ENCODE peak calls at places on chromosomes 7 and 10, in ten cellular contexts. One of them, this sample, is unnamed.

GRCh38 chr7:40134428-40135423 is at the start of the genes MPLKIP and SUGCT:
- DNase-seq in A172: peak
- DNase-seq in stimulated activated naive CD8-positive, alpha-beta T cell treated with anti-CD3 and anti-CD28 coated beads, Interleukin-15, Interleukin-2, amounts not matched to agents 100 U/mL and 50 U/mL, for 24 hours: peak
- DNase-seq in OCI-LY7: peak
- DNase-seq in CD8-positive, alpha-beta memory T cell: peak
- DNase-seq in AG08395: peak
- DNase-seq in fibroblast of the conjunctiva: peak
- DNase-seq in activated naive CD8-positive, alpha-beta T cell treated with anti-CD3 and anti-CD28 coated beads for 36 hours: peak
- DNase-seq in A549: peak
- DNase-seq in HCT116: peak
- DNase-seq in this sample: peak

GRCh38 chr7:96416599-96416998 is 94.7 kb upstream of the SLC25A13 start:
- DNase-seq in A172: no peak
- DNase-seq in stimulated activated naive CD8-positive, alpha-beta T cell treated with anti-CD3 and anti-CD28 coated beads, Interleukin-15, Interleukin-2, amounts not matched to agents 100 U/mL and 50 U/mL, for 24 hours: no peak
- DNase-seq in OCI-LY7: no peak
- DNase-seq in CD8-positive, alpha-beta memory T cell: no peak
- DNase-seq in AG08395: no peak
- DNase-seq in fibroblast of the conjunctiva: no peak
- DNase-seq in activated naive CD8-positive, alpha-beta T cell treated with anti-CD3 and anti-CD28 coated beads for 36 hours: no peak
- DNase-seq in A549: no peak
- DNase-seq in HCT116: no peak
- DNase-seq in this sample: no peak

GRCh38 chr7:22831602-22832001 is 9.0 kb upstream of the TOMM7 start:
- DNase-seq in A172: no peak
- DNase-seq in stimulated activated naive CD8-positive, alpha-beta T cell treated with anti-CD3 and anti-CD28 coated beads, Interleukin-15, Interleukin-2, amounts not matched to agents 100 U/mL and 50 U/mL, for 24 hours: no peak
- DNase-seq in OCI-LY7: no peak
- DNase-seq in CD8-positive, alpha-beta memory T cell: no peak
- DNase-seq in AG08395: no peak
- DNase-seq in fibroblast of the conjunctiva: no peak
- DNase-seq in activated naive CD8-positive, alpha-beta T cell treated with anti-CD3 and anti-CD28 coated beads for 36 hours: no peak
- DNase-seq in A549: no peak
- DNase-seq in HCT116: no peak
- DNase-seq in this sample: no peak

GRCh38 chr10:98097175-98097574 is 37.3 kb upstream of the R3HCC1L start:
- DNase-seq in A172: no peak
- DNase-seq in stimulated activated naive CD8-positive, alpha-beta T cell treated with anti-CD3 and anti-CD28 coated beads, Interleukin-15, Interleukin-2, amounts not matched to agents 100 U/mL and 50 U/mL, for 24 hours: no peak
- DNase-seq in OCI-LY7: no peak
- DNase-seq in CD8-positive, alpha-beta memory T cell: no peak
- DNase-seq in AG08395: no peak
- DNase-seq in fibroblast of the conjunctiva: no peak
- DNase-seq in activated naive CD8-positive, alpha-beta T cell treated with anti-CD3 and anti-CD28 coated beads for 36 hours: no peak
- DNase-seq in A549: no peak
- DNase-seq in HCT116: no peak
- DNase-seq in this sample: no peak

GRCh38 chr10:74882831-74883230 is 56.4 kb downstream of the KAT6B start:
- DNase-seq in A172: no peak
- DNase-seq in stimulated activated naive CD8-positive, alpha-beta T cell treated with anti-CD3 and anti-CD28 coated beads, Interleukin-15, Interleukin-2, amounts not matched to agents 100 U/mL and 50 U/mL, for 24 hours: no peak
- DNase-seq in OCI-LY7: no peak
- DNase-seq in CD8-positive, alpha-beta memory T cell: no peak
- DNase-seq in AG08395: no peak
- DNase-seq in fibroblast of the conjunctiva: no peak
- DNase-seq in activated naive CD8-positive, alpha-beta T cell treated with anti-CD3 and anti-CD28 coated beads for 36 hours: no peak
- DNase-seq in A549: no peak
- DNase-seq in HCT116: no peak
- DNase-seq in this sample: no peak

GRCh38 chr7:32264667-32265284 is 194.6 kb upstream of the PDE1C start:
- DNase-seq in A172: no peak
- DNase-seq in stimulated activated naive CD8-positive, alpha-beta T cell treated with anti-CD3 and anti-CD28 coated beads, Interleukin-15, Interleukin-2, amounts not matched to agents 100 U/mL and 50 U/mL, for 24 hours: no peak
- DNase-seq in OCI-LY7: no peak
- DNase-seq in CD8-positive, alpha-beta memory T cell: no peak
- DNase-seq in AG08395: no peak
- DNase-seq in fibroblast of the conjunctiva: no peak
- DNase-seq in activated naive CD8-positive, alpha-beta T cell treated with anti-CD3 and anti-CD28 coated beads for 36 hours: no peak
- DNase-seq in A549: no peak
- DNase-seq in HCT116: no peak
- DNase-seq in this sample: no peak

GRCh38 chr10:5840314-5841307 is 27.4 kb upstream of the GDI2 start:
- DNase-seq in A172: no peak
- DNase-seq in stimulated activated naive CD8-positive, alpha-beta T cell treated with anti-CD3 and anti-CD28 coated beads, Interleukin-15, Interleukin-2, amounts not matched to agents 100 U/mL and 50 U/mL, for 24 hours: peak
- DNase-seq in OCI-LY7: peak
- DNase-seq in CD8-positive, alpha-beta memory T cell: no peak
- DNase-seq in AG08395: no peak
- DNase-seq in fibroblast of the conjunctiva: no peak
- DNase-seq in activated naive CD8-positive, alpha-beta T cell treated with anti-CD3 and anti-CD28 coated beads for 36 hours: no peak
- DNase-seq in A549: no peak
- DNase-seq in HCT116: no peak
- DNase-seq in this sample: no peak

GRCh38 chr10:49690673-49691356 is 11.4 kb downstream of the C10orf53 start:
- DNase-seq in A172: no peak
- DNase-seq in stimulated activated naive CD8-positive, alpha-beta T cell treated with anti-CD3 and anti-CD28 coated beads, Interleukin-15, Interleukin-2, amounts not matched to agents 100 U/mL and 50 U/mL, for 24 hours: no peak
- DNase-seq in OCI-LY7: no peak
- DNase-seq in CD8-positive, alpha-beta memory T cell: no peak
- DNase-seq in AG08395: no peak
- DNase-seq in fibroblast of the conjunctiva: no peak
- DNase-seq in activated naive CD8-positive, alpha-beta T cell treated with anti-CD3 and anti-CD28 coated beads for 36 hours: no peak
- DNase-seq in A549: no peak
- DNase-seq in HCT116: no peak
- DNase-seq in this sample: no peak

GRCh38 chr10:69497611-69498390 is 46.5 kb downstream of the TSPAN15 start:
- DNase-seq in A172: no peak
- DNase-seq in stimulated activated naive CD8-positive, alpha-beta T cell treated with anti-CD3 and anti-CD28 coated beads, Interleukin-15, Interleukin-2, amounts not matched to agents 100 U/mL and 50 U/mL, for 24 hours: no peak
- DNase-seq in OCI-LY7: no peak
- DNase-seq in CD8-positive, alpha-beta memory T cell: no peak
- DNase-seq in AG08395: no peak
- DNase-seq in fibroblast of the conjunctiva: no peak
- DNase-seq in activated naive CD8-positive, alpha-beta T cell treated with anti-CD3 and anti-CD28 coated beads for 36 hours: no peak
- DNase-seq in A549: no peak
- DNase-seq in HCT116: no peak
- DNase-seq in this sample: no peak

GRCh38 chr7:26398436-26399308 is 107.0 kb downstream of the SNX10 start:
- DNase-seq in A172: peak
- DNase-seq in stimulated activated naive CD8-positive, alpha-beta T cell treated with anti-CD3 and anti-CD28 coated beads, Interleukin-15, Interleukin-2, amounts not matched to agents 100 U/mL and 50 U/mL, for 24 hours: peak
- DNase-seq in OCI-LY7: peak
- DNase-seq in CD8-positive, alpha-beta memory T cell: no peak
- DNase-seq in AG08395: peak
- DNase-seq in fibroblast of the conjunctiva: no peak
- DNase-seq in activated naive CD8-positive, alpha-beta T cell treated with anti-CD3 and anti-CD28 coated beads for 36 hours: peak
- DNase-seq in A549: peak
- DNase-seq in HCT116: no peak
- DNase-seq in this sample: no peak

GRCh38 chr7:45685619-45686240 is 111.6 kb downstream of the ADCY1 start:
- DNase-seq in A172: no peak
- DNase-seq in stimulated activated naive CD8-positive, alpha-beta T cell treated with anti-CD3 and anti-CD28 coated beads, Interleukin-15, Interleukin-2, amounts not matched to agents 100 U/mL and 50 U/mL, for 24 hours: no peak
- DNase-seq in OCI-LY7: no peak
- DNase-seq in CD8-positive, alpha-beta memory T cell: no peak
- DNase-seq in AG08395: no peak
- DNase-seq in fibroblast of the conjunctiva: no peak
- DNase-seq in activated naive CD8-positive, alpha-beta T cell treated with anti-CD3 and anti-CD28 coated beads for 36 hours: no peak
- DNase-seq in A549: no peak
- DNase-seq in HCT116: no peak
- DNase-seq in this sample: no peak

GRCh38 chr10:126581648-126582046 is 88.8 kb downstream of the C10orf90 start:
- DNase-seq in A172: no peak
- DNase-seq in stimulated activated naive CD8-positive, alpha-beta T cell treated with anti-CD3 and anti-CD28 coated beads, Interleukin-15, Interleukin-2, amounts not matched to agents 100 U/mL and 50 U/mL, for 24 hours: no peak
- DNase-seq in OCI-LY7: no peak
- DNase-seq in CD8-positive, alpha-beta memory T cell: no peak
- DNase-seq in AG08395: no peak
- DNase-seq in fibroblast of the conjunctiva: no peak
- DNase-seq in activated naive CD8-positive, alpha-beta T cell treated with anti-CD3 and anti-CD28 coated beads for 36 hours: no peak
- DNase-seq in A549: no peak
- DNase-seq in HCT116: no peak
- DNase-seq in this sample: no peak

GRCh38 chr7:50295133-50295532 is 9.4 kb upstream of the IKZF1 start:
- DNase-seq in A172: no peak
- DNase-seq in stimulated activated naive CD8-positive, alpha-beta T cell treated with anti-CD3 and anti-CD28 coated beads, Interleukin-15, Interleukin-2, amounts not matched to agents 100 U/mL and 50 U/mL, for 24 hours: no peak
- DNase-seq in OCI-LY7: no peak
- DNase-seq in CD8-positive, alpha-beta memory T cell: no peak
- DNase-seq in AG08395: no peak
- DNase-seq in fibroblast of the conjunctiva: no peak
- DNase-seq in activated naive CD8-positive, alpha-beta T cell treated with anti-CD3 and anti-CD28 coated beads for 36 hours: no peak
- DNase-seq in A549: no peak
- DNase-seq in HCT116: no peak
- DNase-seq in this sample: no peak

GRCh38 chr7:44372560-44373417 is 47.4 kb upstream of the CAMK2B start:
- DNase-seq in A172: no peak
- DNase-seq in stimulated activated naive CD8-positive, alpha-beta T cell treated with anti-CD3 and anti-CD28 coated beads, Interleukin-15, Interleukin-2, amounts not matched to agents 100 U/mL and 50 U/mL, for 24 hours: no peak
- DNase-seq in OCI-LY7: no peak
- DNase-seq in CD8-positive, alpha-beta memory T cell: no peak
- DNase-seq in AG08395: no peak
- DNase-seq in fibroblast of the conjunctiva: no peak
- DNase-seq in activated naive CD8-positive, alpha-beta T cell treated with anti-CD3 and anti-CD28 coated beads for 36 hours: no peak
- DNase-seq in A549: peak
- DNase-seq in HCT116: no peak
- DNase-seq in this sample: no peak

GRCh38 chr10:29355436-29355991 is 66.6 kb downstream of the LYZL1 start:
- DNase-seq in A172: no peak
- DNase-seq in stimulated activated naive CD8-positive, alpha-beta T cell treated with anti-CD3 and anti-CD28 coated beads, Interleukin-15, Interleukin-2, amounts not matched to agents 100 U/mL and 50 U/mL, for 24 hours: no peak
- DNase-seq in OCI-LY7: no peak
- DNase-seq in CD8-positive, alpha-beta memory T cell: no peak
- DNase-seq in AG08395: no peak
- DNase-seq in fibroblast of the conjunctiva: no peak
- DNase-seq in activated naive CD8-positive, alpha-beta T cell treated with anti-CD3 and anti-CD28 coated beads for 36 hours: no peak
- DNase-seq in A549: no peak
- DNase-seq in HCT116: no peak
- DNase-seq in this sample: no peak

This sample was measured in NCI-H1436 treated with DMSO at 0.1 percent for 48 hours.